ENCODE peak calls at places on chromosomes 6 and 20, in five cellular contexts. One of them, this sample, is unnamed.

GRCh38 chr6:36729169-36729549 is 31.5 kb downstream of the RAB44 start:
- DNase-seq in K562: no peak
- DNase-seq in GM12891: no peak
- DNase-seq in H1: no peak
- DNase-seq in HepG2: no peak
- DNase-seq in this sample: no peak

GRCh38 chr20:64065973-64066341 is 3.0 kb downstream of the TCEA2 start:
- DNase-seq in K562: peak
- DNase-seq in H1: no peak
- DNase-seq in HepG2: no peak
- DNase-seq in GM12891: peak
- DNase-seq in this sample: peak

GRCh38 chr20:46255440-46256104 is 52.7 kb downstream of the CDH22 start:
- DNase-seq in H1: no peak
- DNase-seq in HepG2: peak
- DNase-seq in GM12891: no peak
- DNase-seq in K562: peak
- DNase-seq in this sample: no peak

GRCh38 chr6:38184780-38185080 is 365.2 kb downstream of the ZFAND3 start:
- DNase-seq in H1: no peak
- DNase-seq in HepG2: no peak
- DNase-seq in K562: no peak
- DNase-seq in GM12891: no peak
- DNase-seq in this sample: no peak

GRCh38 chr20:24917797-24918578 is 31.1 kb upstream of the CST7 start:
- DNase-seq in HepG2: peak
- DNase-seq in K562: peak
- DNase-seq in H1: peak
- DNase-seq in GM12891: peak
- DNase-seq in this sample: peak

GRCh38 chr6:156794963-156795362 is 17.8 kb downstream of the ARID1B start:
- DNase-seq in K562: no peak
- DNase-seq in H1: no peak
- DNase-seq in GM12891: no peak
- DNase-seq in HepG2: no peak
- DNase-seq in this sample: no peak

GRCh38 chr6:7215798-7216231 is 97.2 kb downstream of the SSR1 start:
- DNase-seq in K562: no peak
- DNase-seq in GM12891: no peak
- DNase-seq in HepG2: no peak
- DNase-seq in H1: no peak
- DNase-seq in this sample: no peak

GRCh38 chr6:1837868-1838267 is 228.2 kb downstream of the FOXC1 start:
- DNase-seq in H1: no peak
- DNase-seq in GM12891: no peak
- DNase-seq in K562: no peak
- DNase-seq in HepG2: no peak
- DNase-seq in this sample: no peak

GRCh38 chr6:42381850-42382249 is 69.9 kb downstream of the TRERF1 start:
- DNase-seq in H1: no peak
- DNase-seq in HepG2: no peak
- DNase-seq in K562: no peak
- DNase-seq in GM12891: no peak
- DNase-seq in this sample: no peak

GRCh38 chr20:45450097-45450818 is 19.3 kb upstream of the WFDC2 start:
- DNase-seq in GM12891: no peak
- DNase-seq in K562: peak
- DNase-seq in H1: no peak
- DNase-seq in HepG2: peak
- DNase-seq in this sample: no peak

GRCh38 chr6:72955666-72956065 is 269.6 kb downstream of the KHDC1L start:
- DNase-seq in K562: no peak
- DNase-seq in GM12891: no peak
- DNase-seq in H1: no peak
- DNase-seq in HepG2: no peak
- DNase-seq in this sample: no peak

GRCh38 chr6:90403489-90404381 is 107.1 kb upstream of the BACH2 start:
- DNase-seq in H1: no peak
- DNase-seq in GM12891: no peak
- DNase-seq in K562: peak
- DNase-seq in HepG2: peak
- DNase-seq in this sample: no peak

GRCh38 chr6:75285156-75285639 is 606 bp upstream of the TMEM30A start:
- DNase-seq in GM12891: no peak
- DNase-seq in HepG2: no peak
- DNase-seq in H1: no peak
- DNase-seq in K562: no peak
- DNase-seq in this sample: no peak

GRCh38 chr6:123803862-123804681 is at the start of gene NKAIN2:
- DNase-seq in HepG2: no peak
- DNase-seq in GM12891: peak
- DNase-seq in H1: no peak
- DNase-seq in K562: no peak
- DNase-seq in this sample: peak

GRCh38 chr20:53124803-53125202 is 152.6 kb downstream of the TSHZ2 start:
- DNase-seq in HepG2: no peak
- DNase-seq in GM12891: no peak
- DNase-seq in H1: no peak
- DNase-seq in K562: no peak
- DNase-seq in this sample: no peak

GRCh38 chr6:36068012-36068392 is 40.4 kb downstream of the MAPK14 start:
- DNase-seq in H1: no peak
- DNase-seq in GM12891: no peak
- DNase-seq in K562: no peak
- DNase-seq in HepG2: no peak
- DNase-seq in this sample: no peak

GRCh38 chr6:105601541-105602174 is 198.8 kb upstream of the PREP start:
- DNase-seq in K562: no peak
- DNase-seq in H1: no peak
- DNase-seq in HepG2: peak
- DNase-seq in GM12891: no peak
- DNase-seq in this sample: peak

GRCh38 chr6:13733178-13733851 is 21.7 kb upstream of the RANBP9 start:
- DNase-seq in K562: no peak
- DNase-seq in H1: no peak
- DNase-seq in GM12891: no peak
- DNase-seq in HepG2: peak
- DNase-seq in this sample: no peak

GRCh38 chr6:18584372-18584771 is 197.2 kb downstream of the RNF144B start:
- DNase-seq in K562: no peak
- DNase-seq in GM12891: no peak
- DNase-seq in H1: no peak
- DNase-seq in HepG2: no peak
- DNase-seq in this sample: no peak

GRCh38 chr6:18585032-18585573 is 198.0 kb downstream of the RNF144B start:
- DNase-seq in H1: no peak
- DNase-seq in HepG2: peak
- DNase-seq in GM12891: no peak
- DNase-seq in K562: peak
- DNase-seq in this sample: no peak

GRCh38 chr6:18579165-18579564 is 192.0 kb downstream of the RNF144B start:
- DNase-seq in K562: no peak
- DNase-seq in GM12891: no peak
- DNase-seq in HepG2: no peak
- DNase-seq in H1: no peak
- DNase-seq in this sample: no peak

DNA sequence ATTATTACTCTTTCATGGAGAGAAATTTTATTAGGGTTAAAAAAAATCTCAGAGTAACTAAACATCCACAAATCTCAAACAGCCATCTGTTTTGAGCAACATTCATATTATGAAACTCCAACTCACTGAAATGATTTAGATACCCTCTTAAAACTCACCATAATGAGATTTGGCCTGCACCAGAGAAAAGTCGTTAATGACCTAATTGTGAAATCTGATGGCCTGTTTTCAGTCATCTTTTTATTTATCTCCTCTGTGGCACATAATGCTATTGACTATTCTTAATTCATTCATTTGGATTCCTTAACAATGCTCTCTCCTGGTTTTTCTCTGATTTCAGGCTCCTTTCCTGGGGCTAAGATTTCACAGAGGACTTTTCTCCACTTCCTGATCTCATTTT is 192.7 kb downstream of the RNF144B start:
- DNase-seq in HepG2: no peak
- DNase-seq in K562: no peak
- DNase-seq in H1: no peak
- DNase-seq in GM12891: no peak
- DNase-seq in this sample: no peak
- TF ChIP-seq POLR2AphosphoS5 in HepG2: no peak
- TF ChIP-seq POLR2AphosphoS5 in K562: no peak
- TF ChIP-seq POLR2AphosphoS5 in H1: no peak
- TF ChIP-seq POLR2AphosphoS5 in GM12891: no peak
- TF ChIP-seq POLR2AphosphoS5 in this sample: no peak

GRCh38 chr6:15947436-15947835 is 181.4 kb upstream of the MYLIP start:
- DNase-seq in H1: no peak
- DNase-seq in GM12891: no peak
- DNase-seq in HepG2: no peak
- DNase-seq in K562: no peak
- DNase-seq in this sample: no peak

GRCh38 chr6:15947923-15948322 is 181.0 kb upstream of the MYLIP start:
- DNase-seq in HepG2: no peak
- DNase-seq in GM12891: no peak
- DNase-seq in K562: peak
- DNase-seq in H1: no peak
- DNase-seq in this sample: no peak

GRCh38 chr6:15946701-15947390 is 182.0 kb upstream of the MYLIP start:
- DNase-seq in GM12891: no peak
- DNase-seq in K562: no peak
- DNase-seq in HepG2: no peak
- DNase-seq in H1: no peak
- DNase-seq in this sample: no peak

GRCh38 chr6:15950962-15951569 is 177.8 kb upstream of the MYLIP start:
- DNase-seq in K562: no peak
- DNase-seq in HepG2: no peak
- DNase-seq in GM12891: no peak
- DNase-seq in H1: no peak
- DNase-seq in this sample: no peak

DNA sequence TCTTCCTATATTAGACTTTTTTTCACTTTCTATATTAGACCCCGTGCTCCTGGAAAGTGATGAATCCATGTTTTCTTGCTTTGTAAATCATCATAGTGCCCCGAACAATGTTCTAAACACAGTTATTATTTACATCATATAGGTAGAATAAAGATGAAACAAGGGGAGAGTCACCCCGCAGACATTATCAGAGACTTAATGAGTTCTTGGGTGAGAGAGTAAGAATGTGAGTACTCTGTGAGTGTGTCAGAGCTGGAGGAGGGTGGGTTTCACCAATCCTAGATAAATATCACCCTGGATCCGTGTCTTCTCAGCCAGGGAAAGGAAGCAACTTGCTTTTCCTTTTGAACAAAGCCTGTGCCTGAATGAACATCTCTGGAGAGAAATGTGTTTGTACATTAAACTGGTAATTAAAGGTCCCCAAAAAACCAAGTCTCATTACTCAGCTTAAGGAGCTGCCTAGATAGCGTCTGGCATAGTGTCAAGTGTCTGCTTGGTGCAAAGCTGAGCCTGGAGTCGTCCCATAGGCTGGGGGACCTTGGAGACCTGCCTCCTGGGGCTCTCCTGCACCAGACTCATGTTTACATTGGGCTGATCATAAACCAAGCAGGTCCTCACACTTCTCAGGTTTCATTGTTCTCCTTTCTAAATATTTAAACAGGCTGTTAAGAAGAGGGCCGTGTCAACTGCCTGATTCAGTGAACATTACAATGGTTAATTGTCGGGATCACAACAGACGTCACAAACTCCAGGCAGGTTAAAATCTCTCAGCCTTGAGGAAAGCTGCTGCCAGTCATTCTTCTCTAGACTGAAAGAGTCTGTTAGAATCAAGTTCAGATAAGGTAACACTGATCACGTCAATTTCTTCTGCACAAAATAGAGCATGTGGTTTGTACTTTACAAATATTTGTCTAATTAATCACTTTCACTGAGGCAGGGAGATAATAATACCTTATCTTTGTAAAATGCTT is 179.7 kb upstream of the MYLIP start:
- DNase-seq in GM12891: no peak
- DNase-seq in HepG2: peak
- DNase-seq in K562: peak
- DNase-seq in H1: no peak
- DNase-seq in this sample: no peak
- TF ChIP-seq TAF1 in GM12891: no peak
- TF ChIP-seq TAF1 in HepG2: no peak
- TF ChIP-seq TAF1 in K562: no peak
- TF ChIP-seq TAF1 in H1: no peak
- TF ChIP-seq TAF1 in this sample: no peak

GRCh38 chr6:85676086-85676729 is 33.5 kb upstream of the SYNCRIP start:
- DNase-seq in H1: no peak
- DNase-seq in HepG2: no peak
- DNase-seq in GM12891: no peak
- DNase-seq in K562: no peak
- DNase-seq in this sample: no peak
- TF ChIP-seq POLR2AphosphoS5 in H1: peak
- TF ChIP-seq POLR2AphosphoS5 in HepG2: no peak
- TF ChIP-seq POLR2AphosphoS5 in GM12891: peak
- TF ChIP-seq POLR2AphosphoS5 in K562: peak
- TF ChIP-seq POLR2AphosphoS5 in this sample: peak

GRCh38 chr6:92701425-92702096 is 717.8 kb downstream of the EPHA7 start:
- DNase-seq in HepG2: no peak
- DNase-seq in H1: no peak
- DNase-seq in K562: no peak
- DNase-seq in GM12891: no peak
- DNase-seq in this sample: no peak

GRCh38 chr6:92710048-92710447 is 709.3 kb downstream of the EPHA7 start:
- DNase-seq in K562: no peak
- DNase-seq in HepG2: no peak
- DNase-seq in GM12891: no peak
- DNase-seq in H1: no peak
- DNase-seq in this sample: no peak

GRCh38 chr6:92708945-92709344 is 710.4 kb downstream of the EPHA7 start:
- DNase-seq in H1: no peak
- DNase-seq in HepG2: no peak
- DNase-seq in K562: no peak
- DNase-seq in GM12891: no peak
- DNase-seq in this sample: no peak

GRCh38 chr6:92708270-92708669 is 711.1 kb downstream of the EPHA7 start:
- DNase-seq in GM12891: no peak
- DNase-seq in H1: no peak
- DNase-seq in K562: no peak
- DNase-seq in HepG2: no peak
- DNase-seq in this sample: no peak

DNA sequence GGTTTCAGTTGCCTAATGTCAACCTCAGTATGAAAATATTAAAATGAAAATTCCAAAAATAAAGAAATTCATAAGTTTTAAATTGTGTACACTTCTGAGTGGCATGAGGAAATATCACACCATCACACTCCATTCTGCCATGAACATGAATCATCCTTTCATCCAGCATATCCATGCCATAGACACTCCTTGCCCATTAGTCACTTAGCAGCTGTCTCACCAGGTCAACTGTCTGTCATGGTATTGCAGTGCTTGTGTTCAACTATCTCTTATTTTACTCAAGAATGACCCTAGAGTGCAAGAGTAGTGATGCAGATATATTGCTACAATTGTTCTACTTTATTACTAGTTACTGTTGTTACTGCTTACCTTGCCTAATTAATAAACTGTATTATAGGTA is 712.4 kb downstream of the EPHA7 start:
- DNase-seq in GM12891: no peak
- DNase-seq in HepG2: no peak
- DNase-seq in K562: no peak
- DNase-seq in H1: no peak
- DNase-seq in this sample: no peak
- TF ChIP-seq TAF1 in GM12891: no peak
- TF ChIP-seq TAF1 in HepG2: no peak
- TF ChIP-seq TAF1 in K562: no peak
- TF ChIP-seq TAF1 in H1: no peak
- TF ChIP-seq TAF1 in this sample: no peak

This sample was measured in GM12892.